ENCODE peak calls at places on chromosomes 13 and 19, in eight cellular contexts. One of them, this sample, is unnamed.

GRCh38 chr19:50311723-50312635 is 17.2 kb downstream of the KCNC3 start:
- DNase-seq in LNCaP clone FGC: no peak
- DNase-seq in heart left ventricle: no peak
- DNase-seq in IMR-90: no peak
- DNase-seq in AG04450: no peak
- DNase-seq in hepatocyte: peak
- DNase-seq in astrocyte: no peak
- DNase-seq in brain microvascular endothelial cell: no peak
- DNase-seq in this sample: no peak

GRCh38 chr19:13262450-13262849 is 112.2 kb downstream of the IER2 start:
- DNase-seq in brain microvascular endothelial cell: peak
- DNase-seq in heart left ventricle: no peak
- DNase-seq in LNCaP clone FGC: peak
- DNase-seq in AG04450: no peak
- DNase-seq in astrocyte: peak
- DNase-seq in IMR-90: peak
- DNase-seq in hepatocyte: peak
- DNase-seq in this sample: peak

GRCh38 chr19:18157465-18158063 is 4.6 kb downstream of the PIK3R2 start:
- DNase-seq in heart left ventricle: no peak
- DNase-seq in LNCaP clone FGC: no peak
- DNase-seq in astrocyte: no peak
- DNase-seq in AG04450: no peak
- DNase-seq in IMR-90: no peak
- DNase-seq in brain microvascular endothelial cell: no peak
- DNase-seq in hepatocyte: peak
- DNase-seq in this sample: no peak

GRCh38 chr13:66585669-66586203 is 644.4 kb downstream of the PCDH9 start:
- DNase-seq in brain microvascular endothelial cell: no peak
- DNase-seq in heart left ventricle: no peak
- DNase-seq in LNCaP clone FGC: no peak
- DNase-seq in AG04450: no peak
- DNase-seq in IMR-90: no peak
- DNase-seq in hepatocyte: no peak
- DNase-seq in astrocyte: peak
- DNase-seq in this sample: no peak

GRCh38 chr13:112444001-112444311 is 67.8 kb downstream of the SPACA7 start:
- DNase-seq in IMR-90: peak
- DNase-seq in brain microvascular endothelial cell: peak
- DNase-seq in heart left ventricle: peak
- DNase-seq in AG04450: no peak
- DNase-seq in hepatocyte: peak
- DNase-seq in astrocyte: peak
- DNase-seq in LNCaP clone FGC: peak
- DNase-seq in this sample: peak

GRCh38 chr19:49614096-49614857 is 23.3 kb downstream of the PRR12 start:
- DNase-seq in LNCaP clone FGC: no peak
- DNase-seq in brain microvascular endothelial cell: peak
- DNase-seq in hepatocyte: no peak
- DNase-seq in IMR-90: peak
- DNase-seq in astrocyte: peak
- DNase-seq in heart left ventricle: no peak
- DNase-seq in AG04450: peak
- DNase-seq in this sample: peak

GRCh38 chr13:105074756-105075155 is 1460.7 kb downstream of the EFNB2 start:
- DNase-seq in AG04450: no peak
- DNase-seq in IMR-90: no peak
- DNase-seq in LNCaP clone FGC: no peak
- DNase-seq in brain microvascular endothelial cell: no peak
- DNase-seq in astrocyte: no peak
- DNase-seq in heart left ventricle: no peak
- DNase-seq in hepatocyte: no peak
- DNase-seq in this sample: no peak

GRCh38 chr13:110023729-110024645 is 237.6 kb upstream of the IRS2 start:
- DNase-seq in astrocyte: no peak
- DNase-seq in IMR-90: peak
- DNase-seq in hepatocyte: peak
- DNase-seq in LNCaP clone FGC: no peak
- DNase-seq in brain microvascular endothelial cell: no peak
- DNase-seq in AG04450: no peak
- DNase-seq in heart left ventricle: peak
- DNase-seq in this sample: peak

GRCh38 chr19:51690359-51691121 is 2.6 kb upstream of the SPACA6 start:
- DNase-seq in LNCaP clone FGC: no peak
- DNase-seq in astrocyte: peak
- DNase-seq in IMR-90: peak
- DNase-seq in AG04450: peak
- DNase-seq in brain microvascular endothelial cell: peak
- DNase-seq in heart left ventricle: peak
- DNase-seq in hepatocyte: peak
- DNase-seq in this sample: peak

GRCh38 chr13:106349080-106349841 is 186.2 kb downstream of the EFNB2 start:
- DNase-seq in astrocyte: peak
- DNase-seq in brain microvascular endothelial cell: peak
- DNase-seq in heart left ventricle: no peak
- DNase-seq in AG04450: no peak
- DNase-seq in hepatocyte: peak
- DNase-seq in IMR-90: peak
- DNase-seq in LNCaP clone FGC: peak
- DNase-seq in this sample: no peak

GRCh38 chr19:5137571-5138124 is 168.7 kb downstream of the KDM4B start:
- DNase-seq in AG04450: no peak
- DNase-seq in heart left ventricle: no peak
- DNase-seq in hepatocyte: no peak
- DNase-seq in astrocyte: no peak
- DNase-seq in IMR-90: no peak
- DNase-seq in LNCaP clone FGC: no peak
- DNase-seq in brain microvascular endothelial cell: no peak
- DNase-seq in this sample: no peak
- TF ChIP-seq CTCF in AG04450: peak
- TF ChIP-seq CTCF in heart left ventricle: no peak
- TF ChIP-seq CTCF in hepatocyte: peak
- TF ChIP-seq CTCF in astrocyte: no peak
- TF ChIP-seq CTCF in IMR-90: no peak
- TF ChIP-seq CTCF in LNCaP clone FGC: peak
- TF ChIP-seq CTCF in brain microvascular endothelial cell: peak
- TF ChIP-seq CTCF in this sample: peak

GRCh38 chr19:40646564-40647254 is 43.7 kb downstream of the NUMBL start:
- DNase-seq in astrocyte: no peak
- DNase-seq in heart left ventricle: no peak
- DNase-seq in IMR-90: peak
- DNase-seq in AG04450: no peak
- DNase-seq in hepatocyte: no peak
- DNase-seq in brain microvascular endothelial cell: no peak
- DNase-seq in LNCaP clone FGC: no peak
- DNase-seq in this sample: peak
- H3K4me3 ChIP-seq in astrocyte: peak
- H3K4me3 ChIP-seq in heart left ventricle: no peak
- H3K4me3 ChIP-seq in IMR-90: peak
- H3K4me3 ChIP-seq in AG04450: no peak
- H3K4me3 ChIP-seq in hepatocyte: no peak
- H3K4me3 ChIP-seq in brain microvascular endothelial cell: no peak
- H3K4me3 ChIP-seq in LNCaP clone FGC: no peak
- H3K4me3 ChIP-seq in this sample: no peak

GRCh38 chr13:24184855-24185254 is 24.3 kb downstream of the SPATA13 start:
- DNase-seq in hepatocyte: no peak
- DNase-seq in IMR-90: no peak
- DNase-seq in LNCaP clone FGC: no peak
- DNase-seq in brain microvascular endothelial cell: no peak
- DNase-seq in heart left ventricle: no peak
- DNase-seq in AG04450: no peak
- DNase-seq in astrocyte: no peak
- DNase-seq in this sample: no peak

GRCh38 chr13:24187185-24187584 is 26.7 kb downstream of the SPATA13 start:
- DNase-seq in brain microvascular endothelial cell: peak
- DNase-seq in IMR-90: peak
- DNase-seq in heart left ventricle: no peak
- DNase-seq in AG04450: no peak
- DNase-seq in hepatocyte: peak
- DNase-seq in astrocyte: peak
- DNase-seq in LNCaP clone FGC: no peak
- DNase-seq in this sample: peak

GRCh38 chr13:24184265-24184841 is 23.8 kb downstream of the SPATA13 start:
- DNase-seq in AG04450: no peak
- DNase-seq in IMR-90: no peak
- DNase-seq in heart left ventricle: no peak
- DNase-seq in LNCaP clone FGC: no peak
- DNase-seq in astrocyte: no peak
- DNase-seq in hepatocyte: peak
- DNase-seq in brain microvascular endothelial cell: no peak
- DNase-seq in this sample: no peak

GRCh38 chr13:24183741-24184182 is 23.2 kb downstream of the SPATA13 start:
- DNase-seq in hepatocyte: peak
- DNase-seq in heart left ventricle: no peak
- DNase-seq in AG04450: no peak
- DNase-seq in IMR-90: no peak
- DNase-seq in brain microvascular endothelial cell: no peak
- DNase-seq in astrocyte: no peak
- DNase-seq in LNCaP clone FGC: no peak
- DNase-seq in this sample: no peak

DNA sequence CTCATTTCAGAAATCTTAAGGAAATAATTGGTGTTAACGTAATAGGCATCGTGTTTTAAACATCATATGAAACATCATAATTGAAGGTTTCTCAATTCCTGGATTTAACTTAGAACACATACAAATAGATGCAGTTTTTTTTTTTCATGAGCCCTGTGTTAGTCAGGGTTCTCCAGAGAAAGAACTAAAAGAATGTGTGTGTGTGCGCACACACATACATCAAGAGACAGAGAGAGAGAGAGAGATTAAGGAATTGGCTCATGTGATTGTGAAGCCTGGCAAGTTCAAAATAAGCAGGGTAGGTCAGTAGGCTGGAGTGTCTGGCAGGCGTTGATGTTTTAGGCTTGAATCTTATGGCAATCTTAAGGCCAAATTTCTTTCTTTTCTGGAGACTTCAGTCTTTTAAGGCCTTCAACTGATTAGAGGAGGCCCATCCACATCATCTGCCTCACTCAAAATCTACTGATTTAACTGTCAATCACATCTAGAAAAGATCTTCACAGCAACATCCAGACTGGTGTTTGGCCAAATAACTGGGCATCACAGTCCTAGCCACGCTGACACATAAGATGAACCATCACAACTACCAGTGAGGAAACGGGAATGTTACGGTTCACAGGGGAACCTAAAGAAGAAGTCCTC is 25.2 kb downstream of the SPATA13 start:
- DNase-seq in IMR-90: peak
- DNase-seq in LNCaP clone FGC: no peak
- DNase-seq in heart left ventricle: no peak
- DNase-seq in AG04450: no peak
- DNase-seq in astrocyte: peak
- DNase-seq in brain microvascular endothelial cell: no peak
- DNase-seq in hepatocyte: no peak
- DNase-seq in this sample: peak
- TF ChIP-seq CTCF in IMR-90: no peak
- TF ChIP-seq CTCF in LNCaP clone FGC: no peak
- TF ChIP-seq CTCF in heart left ventricle: no peak
- TF ChIP-seq CTCF in AG04450: no peak
- TF ChIP-seq CTCF in astrocyte: no peak
- TF ChIP-seq CTCF in brain microvascular endothelial cell: no peak
- TF ChIP-seq CTCF in hepatocyte: no peak
- TF ChIP-seq CTCF in this sample: no peak

DNA sequence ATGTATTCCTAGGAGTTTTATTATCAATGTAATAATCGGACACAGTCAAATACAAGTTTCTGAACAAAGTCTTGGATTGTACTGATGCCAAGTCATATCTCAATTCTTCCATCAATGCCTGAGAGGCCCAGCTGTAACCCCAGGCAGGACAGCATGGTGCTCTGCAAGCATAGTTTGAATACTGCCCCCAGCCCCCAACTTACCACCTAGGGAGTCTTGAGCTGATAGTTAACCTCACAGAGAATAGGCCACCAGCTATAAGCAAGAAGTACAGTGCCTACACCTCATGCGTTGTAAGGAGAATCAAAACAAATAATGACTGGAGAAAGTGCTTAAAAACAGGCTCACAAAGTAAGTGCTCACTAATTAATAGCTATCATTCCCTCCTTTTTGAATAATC is 2.7 kb downstream of the PROSER1 start:
- DNase-seq in brain microvascular endothelial cell: no peak
- DNase-seq in hepatocyte: no peak
- DNase-seq in LNCaP clone FGC: no peak
- DNase-seq in IMR-90: no peak
- DNase-seq in heart left ventricle: no peak
- DNase-seq in AG04450: no peak
- DNase-seq in astrocyte: no peak
- DNase-seq in this sample: no peak
- H3K4me3 ChIP-seq in brain microvascular endothelial cell: peak
- H3K4me3 ChIP-seq in hepatocyte: peak
- H3K4me3 ChIP-seq in LNCaP clone FGC: peak
- H3K4me3 ChIP-seq in IMR-90: peak
- H3K4me3 ChIP-seq in heart left ventricle: no peak
- H3K4me3 ChIP-seq in AG04450: peak
- H3K4me3 ChIP-seq in astrocyte: peak
- H3K4me3 ChIP-seq in this sample: peak

GRCh38 chr19:46868444-46868843 is 7.6 kb downstream of the ARHGAP35 start:
- DNase-seq in heart left ventricle: no peak
- DNase-seq in astrocyte: no peak
- DNase-seq in LNCaP clone FGC: no peak
- DNase-seq in IMR-90: no peak
- DNase-seq in brain microvascular endothelial cell: no peak
- DNase-seq in hepatocyte: no peak
- DNase-seq in AG04450: no peak
- DNase-seq in this sample: no peak
- TF ChIP-seq CTCF in heart left ventricle: no peak
- TF ChIP-seq CTCF in astrocyte: no peak
- TF ChIP-seq CTCF in LNCaP clone FGC: no peak
- TF ChIP-seq CTCF in IMR-90: no peak
- TF ChIP-seq CTCF in brain microvascular endothelial cell: no peak
- TF ChIP-seq CTCF in hepatocyte: no peak
- TF ChIP-seq CTCF in AG04450: no peak
- TF ChIP-seq CTCF in this sample: no peak

GRCh38 chr19:4971424-4971793 is 2.5 kb downstream of the KDM4B start:
- DNase-seq in AG04450: no peak
- DNase-seq in hepatocyte: no peak
- DNase-seq in astrocyte: no peak
- DNase-seq in heart left ventricle: no peak
- DNase-seq in brain microvascular endothelial cell: no peak
- DNase-seq in IMR-90: no peak
- DNase-seq in LNCaP clone FGC: no peak
- DNase-seq in this sample: peak
- H3K4me3 ChIP-seq in AG04450: peak
- H3K4me3 ChIP-seq in hepatocyte: peak
- H3K4me3 ChIP-seq in astrocyte: peak
- H3K4me3 ChIP-seq in heart left ventricle: peak
- H3K4me3 ChIP-seq in brain microvascular endothelial cell: peak
- H3K4me3 ChIP-seq in IMR-90: no peak
- H3K4me3 ChIP-seq in LNCaP clone FGC: peak
- H3K4me3 ChIP-seq in this sample: peak

GRCh38 chr19:9054207-9054606 is 32.7 kb upstream of the OR1M1 start:
- DNase-seq in LNCaP clone FGC: no peak
- DNase-seq in IMR-90: no peak
- DNase-seq in heart left ventricle: no peak
- DNase-seq in hepatocyte: no peak
- DNase-seq in brain microvascular endothelial cell: no peak
- DNase-seq in astrocyte: no peak
- DNase-seq in AG04450: no peak
- DNase-seq in this sample: no peak
- TF ChIP-seq CTCF in LNCaP clone FGC: no peak
- TF ChIP-seq CTCF in IMR-90: no peak
- TF ChIP-seq CTCF in heart left ventricle: no peak
- TF ChIP-seq CTCF in hepatocyte: no peak
- TF ChIP-seq CTCF in brain microvascular endothelial cell: no peak
- TF ChIP-seq CTCF in astrocyte: no peak
- TF ChIP-seq CTCF in AG04450: no peak
- TF ChIP-seq CTCF in this sample: no peak

GRCh38 chr13:27826379-27827353 is 34.4 kb downstream of the GSX1 start:
- DNase-seq in brain microvascular endothelial cell: peak
- DNase-seq in IMR-90: peak
- DNase-seq in AG04450: peak
- DNase-seq in LNCaP clone FGC: peak
- DNase-seq in astrocyte: peak
- DNase-seq in heart left ventricle: peak
- DNase-seq in hepatocyte: peak
- DNase-seq in this sample: peak
- H3K4me3 ChIP-seq in brain microvascular endothelial cell: peak
- H3K4me3 ChIP-seq in IMR-90: peak
- H3K4me3 ChIP-seq in AG04450: peak
- H3K4me3 ChIP-seq in LNCaP clone FGC: no peak
- H3K4me3 ChIP-seq in astrocyte: peak
- H3K4me3 ChIP-seq in heart left ventricle: no peak
- H3K4me3 ChIP-seq in hepatocyte: no peak
- H3K4me3 ChIP-seq in this sample: no peak